ENCODE peak calls at places on chromosomes 1 and 21, in nine cellular contexts. B is heart right ventricle; S is nephron progenitor cell; Q is psoas muscle; Y is CD8-positive, alpha-beta T cell; C is Calu3; R is sigmoid colon; I is mesothelial cell of epicardium; E is Caco-2. Z is an unnamed sample.

GRCh38 chr1:33943978-33944377 is 80.1 kb downstream of the HMGB4 start:
- DNase-seq in I (no peak), C (no peak), Q (no peak), S (no peak), E (no peak), R (peak; percentile 20), B (no peak), Y (no peak), Z (no peak)

GRCh38 chr1:119475866-119476439 is 31.1 kb upstream of the HSD3B1 start:
- DNase-seq in C (peak; percentile 67), Q (no peak), S (peak; percentile 69), Y (no peak), B (no peak), R (no peak), E (peak; percentile 81), I (peak; percentile 37), Z (no peak)

GRCh38 chr1:112638109-112638426 is 18.4 kb downstream of the CAPZA1 start:
- DNase-seq in C (no peak), I (no peak), E (no peak), Q (no peak), B (no peak), Y (no peak), R (no peak), S (no peak), Z (no peak)

GRCh38 chr1:61504840-61505239 is 220.1 kb downstream of the TM2D1 start:
- DNase-seq in S (no peak), C (no peak), I (no peak), B (no peak), R (no peak), Q (no peak), E (no peak), Y (no peak), Z (no peak)

GRCh38 chr21:45979141-45979631 is 2.4 kb upstream of the COL6A1 start:
- DNase-seq in E (no peak), I (no peak), R (peak; percentile 79), B (no peak), S (peak; percentile 29), C (no peak), Y (no peak), Q (peak; percentile 49), Z (no peak)

GRCh38 chr1:147600119-147601111 is 59.1 kb downstream of the BCL9 start:
- DNase-seq in Y (no peak), C (no peak), B (no peak), I (no peak), S (no peak), E (no peak), Q (no peak), R (peak; percentile 65), Z (no peak)

GRCh38 chr1:152374451-152374850 is 14.6 kb upstream of the FLG2 start:
- DNase-seq in I (no peak), Q (no peak), E (no peak), C (no peak), R (no peak), S (no peak), B (peak; percentile 23), Y (no peak), Z (no peak)

GRCh38 chr1:175192111-175192629 is 406 bp downstream of the KIAA0040 start:
- DNase-seq in B (peak; percentile 82), Y (no peak), C (peak; percentile 70), Q (peak; percentile 70), E (peak; percentile 34), S (peak; percentile 11), I (no peak), R (peak; percentile 86), Z (no peak)

GRCh38 chr1:111465754-111466153 is 8.0 kb upstream of the C1orf162 start:
- DNase-seq in R (no peak), C (no peak), E (no peak), I (no peak), B (no peak), Q (no peak), Y (no peak), S (no peak), Z (no peak)

GRCh38 chr1:43373034-43373940 is 5.5 kb upstream of the ELOVL1 start:
- DNase-seq in Q (no peak), B (no peak), Y (no peak), E (no peak), C (peak; percentile 45), R (no peak), S (no peak), I (no peak), Z (no peak)

GRCh38 chr21:33640697-33641338 is 723 bp downstream of the CRYZL1 start:
- DNase-seq in Y (no peak), C (no peak), Q (no peak), R (no peak), I (no peak), S (no peak), B (no peak), E (no peak), Z (no peak)

GRCh38 chr1:229514578-229515275 is 6.6 kb upstream of the NUP133 start:
- DNase-seq in B (peak; percentile 72), C (peak; percentile 78), Y (peak; percentile 30), I (no peak), R (peak; percentile 73), S (peak; percentile 60), Q (peak; percentile 60), E (peak; percentile 75), Z (peak; percentile 79)

GRCh38 chr1:205914730-205915129 is 28.5 kb downstream of the SLC26A9 start:
- DNase-seq in I (no peak), B (no peak), E (no peak), Q (no peak), C (no peak), R (no peak), S (no peak), Y (no peak), Z (no peak)

GRCh38 chr21:30044447-30045064 is 104.8 kb upstream of the GRIK1 start:
- DNase-seq in C (peak; percentile 2), R (no peak), Q (no peak), Y (no peak), I (no peak), S (peak; percentile 37), E (peak; percentile 29), B (peak; percentile 6), Z (no peak)

GRCh38 chr1:110155878-110156522 is 5.7 kb downstream of the SLC6A17 start:
- DNase-seq in B (peak; percentile 55), Y (no peak), E (peak; percentile 78), C (peak; percentile 16), I (peak; percentile 81), R (no peak), S (peak; percentile 98), Q (peak; percentile 65), Z (no peak)

GRCh38 chr1:182391028-182391361 is 595 bp downstream of the GLUL start:
- DNase-seq in E (no peak), S (no peak), R (no peak), I (peak; percentile 27), B (no peak), Y (no peak), C (no peak), Q (no peak), Z (no peak)
- TF ChIP-seq CTCF in E (no peak), S (no peak), R (no peak), I (no peak), B (no peak), Y (no peak), C (no peak), Q (no peak), Z (no peak)

GRCh38 chr1:62727656-62728396 is 39.6 kb upstream of the DOCK7 start:
- DNase-seq in S (no peak), B (no peak), Q (no peak), I (no peak), Y (no peak), C (no peak), E (no peak), R (no peak), Z (no peak)

GRCh38 chr1:62735491-62736171 is 47.4 kb upstream of the DOCK7 start:
- DNase-seq in I (no peak), R (no peak), Q (no peak), B (no peak), S (no peak), C (no peak), Y (no peak), E (no peak), Z (no peak)

GRCh38 chr1:62728963-62729362 is 40.8 kb upstream of the DOCK7 start:
- DNase-seq in Y (no peak), B (no peak), Q (no peak), I (no peak), S (no peak), R (no peak), C (no peak), E (no peak), Z (no peak)

DNA sequence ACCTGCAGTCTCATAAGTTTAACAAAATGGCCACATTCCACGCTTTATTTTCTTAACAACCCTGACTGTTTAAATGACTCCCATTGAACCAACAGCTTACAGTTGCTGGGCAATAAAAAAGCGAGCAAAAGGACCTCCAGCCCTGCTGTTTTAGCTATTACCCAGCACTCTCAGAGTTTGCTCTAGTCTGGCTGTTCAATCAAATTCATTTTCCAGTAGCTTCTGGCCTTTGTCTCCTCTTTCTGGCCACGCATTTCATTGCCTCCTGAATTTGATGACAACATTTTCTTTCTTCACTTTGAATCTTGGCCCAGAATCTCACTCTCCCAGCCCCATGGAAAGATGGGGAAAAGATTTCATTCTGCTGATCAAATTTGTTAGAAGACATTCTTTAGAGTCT is 44.1 kb upstream of the DOCK7 start:
- DNase-seq in B (no peak), Y (no peak), S (no peak), Q (no peak), E (peak; percentile 31), C (no peak), I (no peak), R (no peak), Z (no peak)
- TF ChIP-seq CTCF in B (no peak), Y (no peak), S (no peak), Q (no peak), E (no peak), C (no peak), I (no peak), R (no peak), Z (no peak)

GRCh38 chr1:207804746-207805468 is 53.1 kb downstream of the CD46 start:
- DNase-seq in C (no peak), Y (no peak), R (no peak), E (no peak), B (no peak), I (no peak), S (no peak), Q (no peak), Z (no peak)
- TF ChIP-seq CTCF in C (no peak), Y (no peak), R (no peak), E (no peak), B (no peak), I (no peak), S (no peak), Q (no peak), Z (no peak)

DNA sequence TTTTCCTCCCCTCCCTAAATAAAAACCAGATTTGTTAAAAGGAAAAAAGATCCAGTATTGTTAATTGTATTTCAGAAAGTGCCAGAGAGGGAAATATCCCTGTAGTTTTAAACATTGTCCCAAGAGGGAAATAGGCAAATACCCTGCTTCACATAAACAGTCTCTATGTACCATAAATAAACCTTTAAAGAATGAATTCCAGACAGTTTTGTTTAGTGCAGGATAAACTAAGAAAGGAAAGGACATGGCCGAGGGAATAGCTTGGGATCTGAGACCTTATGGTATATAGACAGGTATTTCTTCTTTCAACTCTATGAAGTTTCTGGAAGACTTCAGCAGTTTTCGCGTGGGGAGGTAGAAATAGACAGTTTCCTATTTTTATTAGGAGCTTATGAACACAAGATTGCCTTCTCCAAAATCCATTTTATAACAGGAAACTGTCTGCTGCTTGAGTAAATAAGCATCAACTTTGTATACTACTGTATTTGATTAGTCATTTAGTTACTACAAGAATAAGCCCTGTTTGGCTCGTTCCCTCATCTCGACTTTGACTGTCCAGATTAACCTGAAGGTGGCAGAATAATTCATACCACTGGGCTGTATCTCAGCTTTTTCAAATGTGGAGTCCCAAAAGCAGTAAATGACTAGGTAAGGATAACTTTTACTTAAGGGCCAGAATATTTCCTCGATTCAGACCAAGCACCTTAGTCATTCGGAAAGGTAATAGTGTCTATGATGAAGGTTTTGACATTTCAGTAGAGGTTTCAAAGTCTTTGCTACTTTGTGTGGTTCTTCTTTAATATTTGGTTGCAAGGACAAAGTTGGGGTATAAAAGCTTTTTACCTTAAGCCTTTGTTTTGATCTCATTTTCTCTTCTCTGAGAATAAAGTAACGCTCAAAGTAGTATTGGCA is 177.5 kb downstream of the VPS13D start:
- DNase-seq in R (no peak), E (no peak), S (no peak), B (peak; percentile 25), I (no peak), C (peak; percentile 10), Q (no peak), Y (no peak), Z (no peak)
- TF ChIP-seq CTCF in R (no peak), E (no peak), S (no peak), B (peak; percentile 54), I (no peak), C (no peak), Q (peak; percentile 56), Y (peak; percentile 41), Z (peak; percentile 52)

Z was measured in ascending aorta.